ENCODE peak calls at places on chromosomes 3 and 15, in nine cellular contexts. L is endothelial cell; X is thoracic aorta; A is CD8-positive, alpha-beta T cell; S is tibial artery; W is psoas muscle; G is fibroblast of mammary gland; O is Calu3; F is mammary epithelial cell. J is an unnamed sample.

GRCh38 chr15:95284933-95285401 is 1045.5 kb upstream of the NR2F2 start:
- DNase-seq in O (no peak), G (peak; percentile 61), S (no peak), X (no peak), W (no peak), A (no peak), F (no peak), L (peak; percentile 13), J (peak; percentile 89)

GRCh38 chr15:91224750-91225380 is 124.8 kb downstream of the SV2B start:
- DNase-seq in X (no peak), G (peak; percentile 54), L (peak; percentile 58), W (no peak), S (no peak), A (no peak), O (peak; percentile 72), F (peak; percentile 37), J (peak; percentile 43)

GRCh38 chr3:120487079-120487693 is 36.4 kb upstream of the FSTL1 start:
- DNase-seq in S (peak; percentile 39), F (no peak), L (no peak), G (peak; percentile 97), X (no peak), A (no peak), W (no peak), O (no peak), J (peak; percentile 54)

GRCh38 chr15:48459571-48460461 is 128.6 kb downstream of the DUT start:
- DNase-seq in L (no peak), X (no peak), A (no peak), S (peak; percentile 46), F (no peak), W (no peak), G (peak; percentile 95), O (peak; percentile 7), J (peak; percentile 91)

GRCh38 chr15:57025264-57025939 is 107.0 kb downstream of the TCF12 start:
- DNase-seq in O (no peak), F (peak; percentile 62), W (no peak), G (peak; percentile 77), A (no peak), X (no peak), L (no peak), S (no peak), J (peak; percentile 67)

GRCh38 chr3:78178740-78179139 is 1138.8 kb downstream of the ROBO2 start:
- DNase-seq in X (no peak), F (no peak), O (no peak), L (no peak), W (no peak), G (no peak), S (no peak), A (no peak), J (no peak)

GRCh38 chr15:74422723-74423442 is 10.9 kb downstream of the SEMA7A start:
- DNase-seq in X (no peak), O (peak; percentile 42), A (no peak), F (peak; percentile 83), W (no peak), S (no peak), L (no peak), G (peak; percentile 77), J (no peak)

GRCh38 chr3:168117059-168117458 is 21.3 kb upstream of the GOLIM4 start:
- DNase-seq in L (no peak), O (no peak), G (no peak), A (no peak), X (no peak), S (no peak), W (no peak), F (peak; percentile 79), J (peak; percentile 75)

GRCh38 chr3:180085122-180085710 is 48.5 kb upstream of the PEX5L start:
- DNase-seq in G (no peak), S (no peak), O (no peak), W (no peak), L (no peak), F (no peak), A (no peak), X (no peak), J (no peak)

GRCh38 chr3:195554458-195554857 is 11.3 kb upstream of the PPP1R2 start:
- DNase-seq in X (no peak), G (no peak), F (no peak), S (no peak), A (no peak), L (no peak), O (no peak), W (no peak), J (no peak)

GRCh38 chr3:112304611-112305010 is 10.6 kb upstream of the SLC9C1 start:
- DNase-seq in O (no peak), W (no peak), S (no peak), F (no peak), L (peak; percentile 12), X (no peak), G (peak; percentile 4), A (no peak), J (peak; percentile 54)

GRCh38 chr15:29055876-29056275 is 170.1 kb downstream of the APBA2 start:
- DNase-seq in L (no peak), X (no peak), W (no peak), A (no peak), G (no peak), F (no peak), O (no peak), S (no peak), J (no peak)

GRCh38 chr3:71987089-71987735 is 202.3 kb upstream of the PROK2 start:
- DNase-seq in O (no peak), G (peak; percentile 60), F (no peak), L (peak; percentile 26), A (no peak), W (no peak), S (no peak), X (no peak), J (peak; percentile 64)
- TF ChIP-seq CTCF in O (no peak), G (peak; percentile 47), F (peak; percentile 8), L (peak; percentile 24), A (no peak), W (peak; percentile 24), S (no peak), X (peak; percentile 22), J (peak; percentile 77)

GRCh38 chr3:61173685-61174084 is 77.6 kb downstream of the FHIT start:
- DNase-seq in X (no peak), O (no peak), L (no peak), S (no peak), W (no peak), F (no peak), A (no peak), G (no peak), J (no peak)

GRCh38 chr3:61169621-61170251 is 81.5 kb downstream of the FHIT start:
- DNase-seq in A (no peak), S (no peak), O (no peak), X (no peak), L (no peak), W (no peak), G (no peak), F (no peak), J (no peak)

GRCh38 chr3:61168286-61168685 is 83.0 kb downstream of the FHIT start:
- DNase-seq in G (no peak), L (no peak), S (no peak), O (no peak), A (no peak), X (no peak), F (no peak), W (no peak), J (no peak)

GRCh38 chr3:61177450-61177849 is 73.8 kb downstream of the FHIT start:
- DNase-seq in F (no peak), S (no peak), O (no peak), A (no peak), G (no peak), W (no peak), L (no peak), X (no peak), J (no peak)

DNA sequence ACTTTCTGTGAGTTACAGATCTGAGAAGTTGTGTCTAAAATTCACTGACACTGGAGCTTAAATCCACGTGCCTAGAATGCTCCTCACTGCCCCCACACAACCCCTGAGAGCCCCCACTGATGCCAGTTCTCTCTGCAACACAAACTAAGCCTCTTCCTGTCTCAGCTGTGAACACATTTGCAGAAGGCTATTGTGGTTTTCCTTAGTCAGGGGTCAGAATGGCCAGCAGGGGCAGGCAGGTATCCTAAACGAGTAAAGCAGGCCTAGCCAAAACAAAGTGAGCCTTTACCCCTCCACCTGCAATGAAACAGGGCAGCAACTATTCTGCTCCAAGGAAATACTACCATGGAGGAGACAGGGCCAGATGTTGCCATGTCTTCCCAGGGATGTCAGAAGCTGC is 78.6 kb downstream of the FHIT start:
- DNase-seq in L (peak; percentile 21), W (no peak), O (peak; percentile 0), S (no peak), X (no peak), A (no peak), G (no peak), F (no peak), J (no peak)
- TF ChIP-seq CTCF in L (peak; percentile 20), W (no peak), O (no peak), S (no peak), X (no peak), A (no peak), G (no peak), F (no peak), J (no peak)

DNA sequence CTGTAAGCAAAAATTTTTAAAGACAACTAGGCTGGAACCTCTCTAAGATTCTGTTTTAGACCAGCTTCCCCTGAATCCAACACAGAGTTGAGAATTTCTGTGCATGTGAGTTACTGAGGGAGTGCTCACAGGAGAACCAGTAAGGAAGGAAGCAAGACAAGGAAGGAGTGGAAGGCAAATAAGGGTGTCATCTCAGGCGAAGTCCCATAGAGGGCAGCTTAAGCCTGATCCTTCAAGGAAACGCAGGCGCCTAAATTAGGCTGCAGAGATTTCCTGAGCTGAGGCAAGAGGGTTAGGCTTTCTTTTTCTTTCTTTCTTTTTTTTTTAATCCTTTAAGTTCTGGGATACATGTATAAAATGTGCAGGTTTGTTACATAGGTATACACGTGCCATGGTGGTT is 36.2 kb upstream of the COL6A6 start:
- DNase-seq in G (peak; percentile 72), L (peak; percentile 28), X (no peak), S (no peak), O (peak; percentile 44), F (peak; percentile 10), W (no peak), A (no peak), J (peak; percentile 74)
- TF ChIP-seq CTCF in G (peak; percentile 68), L (peak; percentile 34), X (peak; percentile 13), S (peak; percentile 5), O (peak; percentile 49), F (peak; percentile 12), W (no peak), A (no peak), J (peak; percentile 69)

DNA sequence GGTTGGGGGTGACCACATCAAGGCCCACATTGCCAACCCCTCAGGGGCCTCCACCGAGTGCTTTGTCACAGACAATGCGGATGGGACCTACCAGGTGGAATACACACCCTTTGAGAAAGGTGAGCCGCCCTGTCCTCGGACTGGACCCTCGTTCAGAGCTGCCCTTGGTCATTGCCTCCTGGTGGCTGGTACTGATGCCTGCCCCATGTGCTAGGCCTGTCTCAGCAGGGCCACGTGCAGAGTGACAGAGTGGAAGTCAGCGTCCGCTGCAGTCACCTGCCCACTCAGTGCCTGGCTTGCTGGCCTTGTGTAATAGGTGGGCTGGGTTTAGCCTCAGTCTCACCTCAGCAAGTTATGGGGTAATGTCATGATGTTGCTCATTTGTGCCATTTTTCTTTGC is 86.4 kb downstream of the DNASE1L3 start:
- DNase-seq in G (no peak), A (no peak), F (no peak), L (no peak), W (no peak), X (no peak), S (no peak), O (no peak), J (no peak)
- TF ChIP-seq CTCF in G (no peak), A (no peak), F (no peak), L (no peak), W (no peak), X (no peak), S (no peak), O (no peak), J (no peak)